ENCODE peak calls at places on chromosomes 3 and 15, in nine cellular contexts. One of them, this sample, is unnamed.

GRCh38 chr15:96767703-96768434 is 437.4 kb downstream of the NR2F2 start:
- DNase-seq in T-helper 2 cell: no peak
- DNase-seq in DMS153: no peak
- DNase-seq in activated T-helper 1 cell treated with Interleukin-2 at 50 U/mL for 16 hours: no peak
- DNase-seq in frontal cortex: no peak
- DNase-seq in GM18507: no peak
- DNase-seq in NCI-H460: no peak
- DNase-seq in NCI-H1092: no peak
- DNase-seq in NCI-H2081 treated with DMSO at 0.1 percent for 48 hours: no peak
- DNase-seq in this sample: no peak

GRCh38 chr15:89457086-89457485 is 39.3 kb downstream of the RHCG start:
- DNase-seq in NCI-H1092: no peak
- DNase-seq in T-helper 2 cell: peak; percentile 64
- DNase-seq in NCI-H2081 treated with DMSO at 0.1 percent for 48 hours: no peak
- DNase-seq in NCI-H460: no peak
- DNase-seq in frontal cortex: no peak
- DNase-seq in GM18507: no peak
- DNase-seq in activated T-helper 1 cell treated with Interleukin-2 at 50 U/mL for 16 hours: no peak
- DNase-seq in DMS153: peak; percentile 10
- DNase-seq in this sample: no peak

GRCh38 chr15:22918056-22918455 is 62.1 kb downstream of the CYFIP1 start:
- DNase-seq in DMS153: no peak
- DNase-seq in NCI-H2081 treated with DMSO at 0.1 percent for 48 hours: no peak
- DNase-seq in NCI-H1092: no peak
- DNase-seq in NCI-H460: no peak
- DNase-seq in T-helper 2 cell: no peak
- DNase-seq in frontal cortex: no peak
- DNase-seq in GM18507: no peak
- DNase-seq in activated T-helper 1 cell treated with Interleukin-2 at 50 U/mL for 16 hours: no peak
- DNase-seq in this sample: no peak

GRCh38 chr3:13801361-13802214 is 78.3 kb downstream of the WNT7A start:
- DNase-seq in GM18507: no peak
- DNase-seq in activated T-helper 1 cell treated with Interleukin-2 at 50 U/mL for 16 hours: no peak
- DNase-seq in NCI-H1092: no peak
- DNase-seq in NCI-H2081 treated with DMSO at 0.1 percent for 48 hours: no peak
- DNase-seq in DMS153: no peak
- DNase-seq in frontal cortex: no peak
- DNase-seq in NCI-H460: no peak
- DNase-seq in T-helper 2 cell: no peak
- DNase-seq in this sample: no peak

GRCh38 chr3:141343824-141344223 is 24.5 kb upstream of the ZBTB38 start:
- DNase-seq in frontal cortex: no peak
- DNase-seq in NCI-H2081 treated with DMSO at 0.1 percent for 48 hours: no peak
- DNase-seq in GM18507: no peak
- DNase-seq in activated T-helper 1 cell treated with Interleukin-2 at 50 U/mL for 16 hours: no peak
- DNase-seq in DMS153: no peak
- DNase-seq in NCI-H1092: no peak
- DNase-seq in T-helper 2 cell: no peak
- DNase-seq in NCI-H460: no peak
- DNase-seq in this sample: no peak

GRCh38 chr3:50173685-50174516 is 17.5 kb upstream of the GNAT1 start:
- DNase-seq in GM18507: no peak
- DNase-seq in NCI-H1092: no peak
- DNase-seq in activated T-helper 1 cell treated with Interleukin-2 at 50 U/mL for 16 hours: no peak
- DNase-seq in DMS153: no peak
- DNase-seq in frontal cortex: no peak
- DNase-seq in T-helper 2 cell: peak; percentile 33
- DNase-seq in NCI-H460: no peak
- DNase-seq in NCI-H2081 treated with DMSO at 0.1 percent for 48 hours: no peak
- DNase-seq in this sample: no peak

GRCh38 chr3:45553469-45553974 is 41.0 kb upstream of the LIMD1 start:
- DNase-seq in T-helper 2 cell: no peak
- DNase-seq in frontal cortex: no peak
- DNase-seq in DMS153: no peak
- DNase-seq in GM18507: no peak
- DNase-seq in NCI-H460: no peak
- DNase-seq in NCI-H1092: no peak
- DNase-seq in activated T-helper 1 cell treated with Interleukin-2 at 50 U/mL for 16 hours: no peak
- DNase-seq in NCI-H2081 treated with DMSO at 0.1 percent for 48 hours: no peak
- DNase-seq in this sample: no peak

GRCh38 chr3:71849674-71850073 is 64.7 kb upstream of the PROK2 start:
- DNase-seq in NCI-H460: no peak
- DNase-seq in frontal cortex: no peak
- DNase-seq in T-helper 2 cell: no peak
- DNase-seq in GM18507: no peak
- DNase-seq in DMS153: no peak
- DNase-seq in NCI-H2081 treated with DMSO at 0.1 percent for 48 hours: no peak
- DNase-seq in activated T-helper 1 cell treated with Interleukin-2 at 50 U/mL for 16 hours: no peak
- DNase-seq in NCI-H1092: no peak
- DNase-seq in this sample: no peak

GRCh38 chr15:100833432-100834389 is 45.9 kb upstream of the ALDH1A3 start:
- DNase-seq in GM18507: no peak
- DNase-seq in T-helper 2 cell: no peak
- DNase-seq in NCI-H1092: no peak
- DNase-seq in NCI-H2081 treated with DMSO at 0.1 percent for 48 hours: no peak
- DNase-seq in NCI-H460: no peak
- DNase-seq in frontal cortex: no peak
- DNase-seq in DMS153: no peak
- DNase-seq in activated T-helper 1 cell treated with Interleukin-2 at 50 U/mL for 16 hours: no peak
- DNase-seq in this sample: no peak

GRCh38 chr15:23690450-23690852 is 3.3 kb upstream of the NDN start:
- DNase-seq in NCI-H2081 treated with DMSO at 0.1 percent for 48 hours: no peak
- DNase-seq in T-helper 2 cell: no peak
- DNase-seq in frontal cortex: peak; percentile 55
- DNase-seq in activated T-helper 1 cell treated with Interleukin-2 at 50 U/mL for 16 hours: no peak
- DNase-seq in NCI-H1092: peak; percentile 11
- DNase-seq in DMS153: no peak
- DNase-seq in GM18507: no peak
- DNase-seq in NCI-H460: no peak
- DNase-seq in this sample: no peak

GRCh38 chr3:151560750-151561149 is 99.9 kb upstream of the IGSF10 start:
- DNase-seq in NCI-H2081 treated with DMSO at 0.1 percent for 48 hours: no peak
- DNase-seq in activated T-helper 1 cell treated with Interleukin-2 at 50 U/mL for 16 hours: no peak
- DNase-seq in DMS153: no peak
- DNase-seq in T-helper 2 cell: no peak
- DNase-seq in NCI-H460: no peak
- DNase-seq in NCI-H1092: no peak
- DNase-seq in frontal cortex: no peak
- DNase-seq in GM18507: no peak
- DNase-seq in this sample: no peak

GRCh38 chr3:141776376-141776775 is 13.2 kb downstream of the GRK7 start:
- DNase-seq in NCI-H1092: no peak
- DNase-seq in NCI-H2081 treated with DMSO at 0.1 percent for 48 hours: no peak
- DNase-seq in GM18507: no peak
- DNase-seq in DMS153: no peak
- DNase-seq in activated T-helper 1 cell treated with Interleukin-2 at 50 U/mL for 16 hours: no peak
- DNase-seq in T-helper 2 cell: no peak
- DNase-seq in frontal cortex: no peak
- DNase-seq in NCI-H460: no peak
- DNase-seq in this sample: no peak

GRCh38 chr15:99440551-99441426 is 125.0 kb upstream of the MEF2A start:
- DNase-seq in GM18507: no peak
- DNase-seq in activated T-helper 1 cell treated with Interleukin-2 at 50 U/mL for 16 hours: no peak
- DNase-seq in NCI-H460: no peak
- DNase-seq in NCI-H2081 treated with DMSO at 0.1 percent for 48 hours: no peak
- DNase-seq in DMS153: no peak
- DNase-seq in T-helper 2 cell: no peak
- DNase-seq in frontal cortex: no peak
- DNase-seq in NCI-H1092: no peak
- DNase-seq in this sample: no peak

GRCh38 chr15:89340586-89340985 is 6.0 kb upstream of the POLG start:
- DNase-seq in frontal cortex: no peak
- DNase-seq in T-helper 2 cell: no peak
- DNase-seq in NCI-H1092: no peak
- DNase-seq in NCI-H460: no peak
- DNase-seq in activated T-helper 1 cell treated with Interleukin-2 at 50 U/mL for 16 hours: no peak
- DNase-seq in DMS153: no peak
- DNase-seq in NCI-H2081 treated with DMSO at 0.1 percent for 48 hours: no peak
- DNase-seq in GM18507: no peak
- DNase-seq in this sample: no peak

GRCh38 chr3:27844052-27844675 is 122.0 kb upstream of the EOMES start:
- DNase-seq in NCI-H460: no peak
- DNase-seq in NCI-H1092: no peak
- DNase-seq in frontal cortex: no peak
- DNase-seq in DMS153: no peak
- DNase-seq in activated T-helper 1 cell treated with Interleukin-2 at 50 U/mL for 16 hours: no peak
- DNase-seq in NCI-H2081 treated with DMSO at 0.1 percent for 48 hours: no peak
- DNase-seq in GM18507: no peak
- DNase-seq in T-helper 2 cell: peak; percentile 48
- DNase-seq in this sample: no peak

GRCh38 chr3:35659808-35660207 is 20.5 kb downstream of the ARPP21 start:
- DNase-seq in NCI-H1092: peak; percentile 1
- DNase-seq in frontal cortex: no peak
- DNase-seq in DMS153: peak; percentile 26
- DNase-seq in GM18507: no peak
- DNase-seq in activated T-helper 1 cell treated with Interleukin-2 at 50 U/mL for 16 hours: no peak
- DNase-seq in NCI-H2081 treated with DMSO at 0.1 percent for 48 hours: peak; percentile 18
- DNase-seq in T-helper 2 cell: no peak
- DNase-seq in NCI-H460: no peak
- DNase-seq in this sample: peak; percentile 2

GRCh38 chr3:126026277-126026751 is 57.3 kb downstream of the ROPN1B start:
- DNase-seq in GM18507: no peak
- DNase-seq in NCI-H2081 treated with DMSO at 0.1 percent for 48 hours: no peak
- DNase-seq in frontal cortex: no peak
- DNase-seq in T-helper 2 cell: peak; percentile 28
- DNase-seq in activated T-helper 1 cell treated with Interleukin-2 at 50 U/mL for 16 hours: no peak
- DNase-seq in NCI-H460: no peak
- DNase-seq in DMS153: no peak
- DNase-seq in NCI-H1092: no peak
- DNase-seq in this sample: no peak

GRCh38 chr15:98861188-98861587 is 146.4 kb downstream of the PGPEP1L start:
- DNase-seq in GM18507: no peak
- DNase-seq in NCI-H1092: no peak
- DNase-seq in NCI-H2081 treated with DMSO at 0.1 percent for 48 hours: no peak
- DNase-seq in NCI-H460: no peak
- DNase-seq in activated T-helper 1 cell treated with Interleukin-2 at 50 U/mL for 16 hours: no peak
- DNase-seq in T-helper 2 cell: no peak
- DNase-seq in frontal cortex: no peak
- DNase-seq in DMS153: no peak
- DNase-seq in this sample: no peak

GRCh38 chr3:87410110-87410509 is 133.7 kb upstream of the POU1F1 start:
- DNase-seq in activated T-helper 1 cell treated with Interleukin-2 at 50 U/mL for 16 hours: no peak
- DNase-seq in DMS153: no peak
- DNase-seq in NCI-H460: no peak
- DNase-seq in frontal cortex: no peak
- DNase-seq in NCI-H2081 treated with DMSO at 0.1 percent for 48 hours: no peak
- DNase-seq in NCI-H1092: no peak
- DNase-seq in T-helper 2 cell: no peak
- DNase-seq in GM18507: no peak
- DNase-seq in this sample: no peak

GRCh38 chr3:134430950-134431445 is 54.8 kb downstream of the ANAPC13 start:
- DNase-seq in T-helper 2 cell: no peak
- DNase-seq in NCI-H1092: no peak
- DNase-seq in activated T-helper 1 cell treated with Interleukin-2 at 50 U/mL for 16 hours: no peak
- DNase-seq in NCI-H2081 treated with DMSO at 0.1 percent for 48 hours: no peak
- DNase-seq in DMS153: no peak
- DNase-seq in frontal cortex: no peak
- DNase-seq in NCI-H460: no peak
- DNase-seq in GM18507: no peak
- DNase-seq in this sample: no peak